ENCODE peak calls at places on chromosome 17, in five cellular contexts. D is SK-MEL-5, H is NCI-H524 treated with DMSO at 0.1 percent for 48 hours, F is GM12865, U is mammary epithelial cell. R is an unnamed sample.

GRCh38 chr17:79943354-79944241 is 92.1 kb downstream of the TBC1D16 start:
- DNase-seq in D (peak; percentile 23), H (no peak), F (no peak), U (no peak), R (no peak)

GRCh38 chr17:22599322-22599721 is 907.0 kb downstream of the KCNJ18 start:
- DNase-seq in H (no peak), F (no peak), D (no peak), U (no peak), R (no peak)

GRCh38 chr17:33949100-33949499 is 306.0 kb upstream of the CCL2 start:
- DNase-seq in U (no peak), F (no peak), H (no peak), D (peak; percentile 63), R (no peak)

GRCh38 chr17:42655528-42655927 is 3.6 kb upstream of the TUBG2 start:
- DNase-seq in U (no peak), F (no peak), D (no peak), H (no peak), R (no peak)

GRCh38 chr17:69500911-69501429 is 86.5 kb downstream of the MAP2K6 start:
- DNase-seq in H (no peak), U (no peak), F (no peak), D (no peak), R (peak; percentile 29)

GRCh38 chr17:57544834-57545463 is 200.2 kb downstream of the CCDC182 start:
- DNase-seq in H (peak; percentile 74), U (no peak), F (no peak), D (no peak), R (peak; percentile 90)

GRCh38 chr17:8865385-8865784 is 2.1 kb downstream of the PIK3R6 start:
- DNase-seq in D (no peak), U (no peak), F (no peak), H (no peak), R (no peak)

GRCh38 chr17:50289268-50289667 is 15.0 kb downstream of the TMEM92 start:
- DNase-seq in F (no peak), D (no peak), U (no peak), H (no peak), R (no peak)

GRCh38 chr17:2395258-2396170 is 5.3 kb downstream of the MNT start:
- DNase-seq in H (no peak), D (no peak), U (no peak), F (peak; percentile 31), R (no peak)

GRCh38 chr17:45688820-45689219 is 95.3 kb upstream of the CRHR1 start:
- DNase-seq in F (no peak), D (no peak), H (no peak), U (no peak), R (no peak)